ENCODE peak calls at places on chromosomes 5 and 9, in eight cellular contexts. L is cardiac fibroblast; Y is endothelial cell; H is caudate nucleus; E is CD8-positive, alpha-beta T cell; A is NCI-H2029; R is head of caudate nucleus; S is KG1. K is an unnamed sample.

GRCh38 chr9:82606761-82607382 is 456.1 kb downstream of the RASEF start:
- DNase-seq in E (no peak), Y (peak), R (peak), S (peak), H (no peak), A (peak), L (peak), K (peak)

GRCh38 chr5:90606539-90606938 is 47.9 kb downstream of the ADGRV1 start:
- DNase-seq in E (no peak), L (peak), A (no peak), Y (no peak), H (no peak), R (no peak), S (no peak), K (peak)

GRCh38 chr5:9898319-9898718 is 268.2 kb upstream of the TAS2R1 start:
- DNase-seq in R (peak), A (peak), S (no peak), E (no peak), H (no peak), L (peak), Y (peak), K (peak)

GRCh38 chr9:85224729-85225128 is 517.0 kb downstream of the AGTPBP1 start:
- DNase-seq in Y (no peak), H (no peak), R (no peak), L (peak), S (no peak), A (no peak), E (no peak), K (peak)

GRCh38 chr5:118903010-118903409 is 85.3 kb downstream of the DTWD2 start:
- DNase-seq in A (no peak), L (no peak), H (no peak), R (no peak), S (no peak), Y (no peak), E (no peak), K (no peak)

GRCh38 chr5:127392762-127393161 is 102.2 kb downstream of the MEGF10 start:
- DNase-seq in Y (no peak), S (no peak), A (no peak), L (no peak), H (no peak), E (no peak), R (no peak), K (no peak)

GRCh38 chr5:35741126-35741711 is 115.5 kb upstream of the IL7R start:
- DNase-seq in H (no peak), L (no peak), R (no peak), Y (no peak), S (no peak), A (no peak), E (no peak), K (peak)

GRCh38 chr9:131773911-131774379 is 34.1 kb upstream of the RAPGEF1 start:
- DNase-seq in Y (peak), H (no peak), E (no peak), A (no peak), L (peak), R (peak), S (no peak), K (peak)

GRCh38 chr5:1564182-1564748 is 40.5 kb upstream of the LPCAT1 start:
- DNase-seq in A (no peak), L (peak), E (no peak), S (no peak), H (no peak), Y (no peak), R (peak), K (peak)

GRCh38 chr9:78439192-78439865 is 142.4 kb downstream of the PSAT1 start:
- DNase-seq in Y (peak), S (peak), R (peak), H (peak), E (peak), A (peak), L (peak), K (peak)

GRCh38 chr5:93055556-93055955 is 525.5 kb downstream of the NR2F1-AS1 start:
- DNase-seq in E (no peak), A (no peak), R (no peak), S (no peak), Y (no peak), L (no peak), H (no peak), K (peak)

GRCh38 chr9:36928670-36929349 is 105.3 kb downstream of the PAX5 start:
- DNase-seq in E (no peak), L (peak), Y (no peak), R (no peak), H (no peak), S (no peak), A (peak), K (peak)

GRCh38 chr5:56910123-56910951 is 941 bp downstream of the SETD9 start:
- DNase-seq in S (peak), L (no peak), E (no peak), R (peak), H (no peak), Y (peak), A (peak), K (no peak)

GRCh38 chr5:143401846-143402463 is 1.5 kb downstream of the NR3C1 start:
- DNase-seq in E (no peak), H (no peak), R (no peak), Y (no peak), A (no peak), S (no peak), L (peak), K (no peak)